ENCODE peak calls at places on chromosomes 16 and 17, in seven cellular contexts. Q is amniotic stem cell; K is DND-41; G is adrenal gland; A is stimulated activated CD4-positive, alpha-beta T cell treated with anti-CD3 and anti-CD28 coated beads, TNF-alpha, amount 100 ng/mL, for 48 hours; L is tibial artery; H is NCI-H1092 treated with DMSO at 0.1 percent for 48 hours. Z is an unnamed sample.

GRCh38 chr17:82662711-82663261 is 14.5 kb upstream of the WDR45B start:
- DNase-seq in K (no peak), H (no peak), L (peak; percentile 6), A (no peak), G (peak; percentile 16), Q (no peak), Z (no peak)

GRCh38 chr16:50861926-50862325 is 120.0 kb downstream of the CYLD start:
- DNase-seq in A (no peak), Q (no peak), G (no peak), H (no peak), K (no peak), L (no peak), Z (no peak)

GRCh38 chr16:68539704-68540370 is 746 bp downstream of the ZFP90 start:
- DNase-seq in A (no peak), L (no peak), G (no peak), Q (no peak), H (no peak), K (no peak), Z (no peak)

GRCh38 chr17:27290916-27291598 is 2.9 kb upstream of the WSB1 start:
- DNase-seq in H (peak; percentile 52), L (no peak), G (no peak), Q (no peak), A (no peak), K (no peak), Z (no peak)

GRCh38 chr17:8047769-8048110 is 8.9 kb downstream of the ALOX15B start:
- DNase-seq in A (no peak), Q (no peak), G (no peak), H (no peak), L (no peak), K (no peak), Z (no peak)

GRCh38 chr17:58513913-58514794 is at the start of gene MTMR4:
- DNase-seq in G (peak; percentile 87), L (peak; percentile 87), H (peak; percentile 79), Q (peak; percentile 58), A (peak; percentile 62), K (peak; percentile 85), Z (peak; percentile 84)

GRCh38 chr16:58024673-58025350 is 742 bp upstream of the MMP15 start:
- DNase-seq in K (no peak), H (no peak), Q (no peak), A (no peak), G (peak; percentile 59), L (no peak), Z (no peak)

GRCh38 chr17:81043725-81044427 is 8.9 kb downstream of the BAIAP2 start:
- DNase-seq in L (no peak), Q (no peak), G (peak; percentile 67), A (no peak), K (no peak), H (no peak), Z (no peak)